ENCODE peak calls at places on chromosomes 16 and 17, in eight cellular contexts. T is MCF 10A, E is IMR-90, K is hepatocyte, Q is PC-3, D is fibroblast of lung, I is Calu3, L is progenitor cell of endocrine pancreas. G is an unnamed sample.

GRCh38 chr17:27224526-27225315 is 69.2 kb upstream of the WSB1 start:
- DNase-seq in I (no peak), K (no peak), T (peak), L (no peak), E (no peak), D (peak), Q (no peak), G (no peak)

GRCh38 chr16:87734644-87735043 is 31.1 kb downstream of the KLHDC4 start:
- DNase-seq in Q (no peak), L (no peak), K (no peak), T (no peak), I (no peak), D (no peak), E (no peak), G (no peak)

GRCh38 chr17:50258647-50259483 is 15.4 kb upstream of the TMEM92 start:
- DNase-seq in I (no peak), T (no peak), L (no peak), Q (no peak), E (peak), K (peak), D (peak), G (no peak)

GRCh38 chr17:75909051-75909811 is 4.5 kb upstream of the MRPL38 start:
- DNase-seq in I (no peak), K (no peak), Q (no peak), D (no peak), L (no peak), T (peak), E (no peak), G (no peak)

GRCh38 chr16:58306327-58306726 is 11.5 kb upstream of the PRSS54 start:
- DNase-seq in K (peak), D (peak), Q (peak), I (peak), E (peak), L (no peak), T (peak), G (peak)

GRCh38 chr16:24508614-24509013 is 30.8 kb upstream of the RBBP6 start:
- DNase-seq in Q (no peak), I (no peak), E (peak), D (peak), K (peak), T (peak), L (no peak), G (no peak)

GRCh38 chr17:40632206-40632605 is 15.4 kb downstream of the SMARCE1 start:
- DNase-seq in E (no peak), I (peak), K (no peak), Q (no peak), L (no peak), D (no peak), T (no peak), G (no peak)

GRCh38 chr17:32807577-32807976 is 69.3 kb downstream of the MYO1D start:
- DNase-seq in I (no peak), E (no peak), L (no peak), T (no peak), Q (no peak), D (no peak), K (no peak), G (no peak)

GRCh38 chr16:31106509-31107464 is 1.4 kb upstream of the BCKDK start:
- DNase-seq in K (peak), D (no peak), I (no peak), T (no peak), E (no peak), Q (no peak), L (no peak), G (no peak)

DNA sequence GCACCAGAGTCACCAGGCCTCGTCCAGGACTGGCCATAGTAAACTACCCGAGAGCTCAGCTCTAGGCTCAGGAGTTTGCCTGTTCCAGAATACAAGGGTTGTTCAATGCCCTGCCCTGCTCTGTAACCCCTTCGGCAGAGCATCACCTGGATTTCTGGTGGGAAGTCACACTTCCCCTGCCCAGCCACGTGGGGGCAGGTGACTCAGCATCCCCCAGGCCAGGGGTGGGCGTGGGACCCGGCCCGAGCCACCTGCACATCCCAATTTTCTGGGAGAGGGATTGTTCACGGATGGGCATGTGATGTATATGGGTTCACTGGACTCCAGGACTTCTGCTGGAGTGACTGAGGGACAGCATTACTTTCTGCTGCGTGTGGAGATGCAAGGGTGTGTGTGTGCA is 25.8 kb downstream of the COX4I1 start:
- DNase-seq in Q (no peak), T (no peak), D (no peak), I (no peak), E (no peak), L (no peak), K (no peak), G (no peak)
- TF ChIP-seq CTCF in Q (peak), T (no peak), D (no peak), I (peak), E (no peak), L (peak), K (no peak), G (no peak)

DNA sequence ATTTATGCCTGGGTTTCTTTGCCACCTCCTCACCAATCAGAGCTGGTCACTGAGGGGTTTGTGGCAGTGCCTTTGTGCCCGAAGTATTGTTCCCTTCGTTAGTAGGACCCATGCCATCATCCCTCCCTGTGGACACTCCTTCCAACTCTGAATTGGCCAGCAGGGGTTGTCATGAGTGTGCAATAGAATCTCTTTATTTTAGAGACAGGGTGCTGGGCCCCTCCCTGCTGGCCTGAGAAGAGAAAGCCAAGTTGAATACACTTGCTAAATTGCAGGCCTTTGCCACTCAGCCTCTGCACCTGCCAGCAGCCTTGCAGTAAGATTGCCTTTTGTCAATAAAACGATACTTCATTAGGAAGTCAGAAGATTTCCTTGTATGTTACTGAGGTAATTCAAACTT is 40.7 kb upstream of the SLC12A3 start:
- DNase-seq in L (no peak), K (no peak), E (no peak), D (no peak), Q (no peak), I (no peak), T (no peak), G (no peak)
- TF ChIP-seq CTCF in L (peak), K (no peak), E (peak), D (no peak), Q (no peak), I (no peak), T (no peak), G (no peak)

DNA sequence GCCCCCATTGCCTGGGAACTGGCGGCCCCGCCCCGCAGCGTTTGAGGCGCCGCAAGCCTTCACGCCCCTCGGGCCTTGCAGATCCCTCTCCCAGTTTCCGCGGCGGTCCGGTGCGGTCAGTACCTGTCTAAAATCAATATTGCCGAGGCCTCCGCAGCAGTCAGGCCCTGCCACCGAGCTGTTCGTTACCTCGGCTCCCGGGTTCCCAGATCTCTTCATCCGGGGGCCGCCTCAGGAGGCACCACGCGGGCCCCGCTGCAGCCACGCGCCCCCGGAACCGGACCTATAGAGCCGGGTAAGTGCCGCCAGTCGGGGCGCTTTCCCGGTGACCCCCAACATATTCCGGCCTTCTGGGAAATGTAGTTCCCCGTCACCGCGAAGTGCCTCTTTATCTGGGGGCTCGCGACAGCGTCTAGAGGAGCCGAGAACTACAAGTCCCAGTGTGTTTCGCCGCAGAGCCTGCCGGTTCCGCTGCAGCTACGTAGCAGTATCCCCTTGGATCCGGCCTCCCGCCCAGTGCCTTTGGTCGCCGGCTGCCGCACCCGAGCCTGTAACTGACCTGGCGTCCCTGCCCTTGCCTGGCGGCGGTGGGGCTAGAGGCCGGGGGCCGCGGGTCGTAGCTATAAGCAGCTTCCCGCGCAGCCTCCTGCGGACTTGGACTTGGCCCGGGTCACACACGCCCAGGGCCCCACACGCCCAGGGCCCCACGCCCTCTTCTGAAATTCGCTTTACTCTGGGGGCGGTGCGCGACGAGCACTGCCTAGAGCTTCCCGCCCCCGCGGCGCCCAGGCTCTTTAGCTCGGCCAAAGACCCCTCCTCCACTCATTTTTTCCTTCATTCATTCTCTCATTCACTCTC is at the start of gene PEMT:
- DNase-seq in T (peak), K (peak), E (peak), I (peak), Q (peak), L (peak), D (peak), G (peak)
- TF ChIP-seq CTCF in T (no peak), K (no peak), E (peak), I (no peak), Q (no peak), L (no peak), D (no peak), G (no peak)

DNA sequence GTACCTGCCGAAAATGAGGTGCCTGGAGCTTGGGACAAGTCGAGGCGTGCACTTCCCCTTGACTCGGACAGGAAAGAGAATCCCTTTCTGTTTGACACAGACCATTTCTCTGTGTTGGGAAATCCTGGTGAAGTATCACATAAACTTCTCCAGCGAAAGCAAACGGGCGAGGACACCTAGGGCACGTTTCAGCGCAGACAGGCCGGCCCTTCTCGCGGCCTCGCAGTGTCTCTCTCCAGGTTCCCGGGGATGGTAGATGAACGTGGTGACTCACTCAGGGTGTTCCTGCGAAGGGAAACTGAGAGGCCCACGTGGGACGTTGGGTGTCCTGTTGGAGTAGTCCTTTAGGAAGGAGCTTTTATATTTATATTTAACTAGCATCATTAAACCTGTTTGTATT is 36.3 kb upstream of the ZNF750 start:
- DNase-seq in E (peak), T (peak), L (no peak), D (peak), Q (no peak), I (no peak), K (peak), G (no peak)
- TF ChIP-seq CTCF in E (no peak), T (no peak), L (no peak), D (no peak), Q (no peak), I (no peak), K (no peak), G (no peak)